ENCODE peak calls at places on chromosomes 11 and 22, in nine cellular contexts. One of them, this sample, is unnamed.

GRCh38 chr22:19446603-19447387 is 716 bp downstream of the C22orf39 start:
- DNase-seq in effector memory CD4-positive, alpha-beta T cell: no peak
- DNase-seq in SK-MEL-5: no peak
- DNase-seq in cardiac fibroblast: no peak
- DNase-seq in head of caudate nucleus: no peak
- DNase-seq in MV-4-11: no peak
- DNase-seq in CD8-positive, alpha-beta memory T cell: no peak
- DNase-seq in T-helper 2 cell treated with Interferon-gamma antibody and Interleukin-4, amounts not matched to agents 5 μg/mL and 100 μg/mL, for 36 hours: no peak
- DNase-seq in keratinocyte: no peak
- DNase-seq in this sample: no peak

GRCh38 chr11:114416441-114416928 is 16.0 kb downstream of the RBM7 start:
- DNase-seq in effector memory CD4-positive, alpha-beta T cell: no peak
- DNase-seq in SK-MEL-5: no peak
- DNase-seq in cardiac fibroblast: peak
- DNase-seq in head of caudate nucleus: no peak
- DNase-seq in MV-4-11: peak
- DNase-seq in CD8-positive, alpha-beta memory T cell: no peak
- DNase-seq in T-helper 2 cell treated with Interferon-gamma antibody and Interleukin-4, amounts not matched to agents 5 μg/mL and 100 μg/mL, for 36 hours: no peak
- DNase-seq in keratinocyte: peak
- DNase-seq in this sample: no peak

GRCh38 chr11:62552465-62552782 is 5.8 kb upstream of the AHNAK start:
- DNase-seq in effector memory CD4-positive, alpha-beta T cell: no peak
- DNase-seq in SK-MEL-5: no peak
- DNase-seq in cardiac fibroblast: peak
- DNase-seq in head of caudate nucleus: no peak
- DNase-seq in MV-4-11: peak
- DNase-seq in CD8-positive, alpha-beta memory T cell: no peak
- DNase-seq in T-helper 2 cell treated with Interferon-gamma antibody and Interleukin-4, amounts not matched to agents 5 μg/mL and 100 μg/mL, for 36 hours: no peak
- DNase-seq in keratinocyte: no peak
- DNase-seq in this sample: no peak

GRCh38 chr11:12066056-12066798 is 44.2 kb upstream of the MICAL2 start:
- DNase-seq in effector memory CD4-positive, alpha-beta T cell: no peak
- DNase-seq in SK-MEL-5: no peak
- DNase-seq in cardiac fibroblast: peak
- DNase-seq in head of caudate nucleus: no peak
- DNase-seq in MV-4-11: peak
- DNase-seq in CD8-positive, alpha-beta memory T cell: no peak
- DNase-seq in T-helper 2 cell treated with Interferon-gamma antibody and Interleukin-4, amounts not matched to agents 5 μg/mL and 100 μg/mL, for 36 hours: no peak
- DNase-seq in keratinocyte: peak
- DNase-seq in this sample: no peak

GRCh38 chr11:3613998-3614741 is 27.6 kb downstream of the ART5 start:
- DNase-seq in effector memory CD4-positive, alpha-beta T cell: no peak
- DNase-seq in SK-MEL-5: no peak
- DNase-seq in cardiac fibroblast: no peak
- DNase-seq in head of caudate nucleus: no peak
- DNase-seq in MV-4-11: peak
- DNase-seq in CD8-positive, alpha-beta memory T cell: no peak
- DNase-seq in T-helper 2 cell treated with Interferon-gamma antibody and Interleukin-4, amounts not matched to agents 5 μg/mL and 100 μg/mL, for 36 hours: no peak
- DNase-seq in keratinocyte: no peak
- DNase-seq in this sample: peak

GRCh38 chr11:130897262-130898182 is 18.8 kb downstream of the SNX19 start:
- DNase-seq in effector memory CD4-positive, alpha-beta T cell: no peak
- DNase-seq in SK-MEL-5: no peak
- DNase-seq in cardiac fibroblast: peak
- DNase-seq in head of caudate nucleus: peak
- DNase-seq in MV-4-11: peak
- DNase-seq in CD8-positive, alpha-beta memory T cell: no peak
- DNase-seq in T-helper 2 cell treated with Interferon-gamma antibody and Interleukin-4, amounts not matched to agents 5 μg/mL and 100 μg/mL, for 36 hours: no peak
- DNase-seq in keratinocyte: no peak
- DNase-seq in this sample: no peak

GRCh38 chr11:3962406-3962840 is 107.0 kb downstream of the STIM1 start:
- DNase-seq in effector memory CD4-positive, alpha-beta T cell: no peak
- DNase-seq in SK-MEL-5: no peak
- DNase-seq in cardiac fibroblast: no peak
- DNase-seq in head of caudate nucleus: no peak
- DNase-seq in MV-4-11: no peak
- DNase-seq in CD8-positive, alpha-beta memory T cell: no peak
- DNase-seq in T-helper 2 cell treated with Interferon-gamma antibody and Interleukin-4, amounts not matched to agents 5 μg/mL and 100 μg/mL, for 36 hours: no peak
- DNase-seq in keratinocyte: no peak
- DNase-seq in this sample: no peak

GRCh38 chr22:22767876-22768602 is 119.6 kb upstream of the IGLL5 start:
- DNase-seq in effector memory CD4-positive, alpha-beta T cell: no peak
- DNase-seq in SK-MEL-5: peak
- DNase-seq in cardiac fibroblast: peak
- DNase-seq in head of caudate nucleus: no peak
- DNase-seq in MV-4-11: no peak
- DNase-seq in CD8-positive, alpha-beta memory T cell: no peak
- DNase-seq in T-helper 2 cell treated with Interferon-gamma antibody and Interleukin-4, amounts not matched to agents 5 μg/mL and 100 μg/mL, for 36 hours: no peak
- DNase-seq in keratinocyte: no peak
- DNase-seq in this sample: no peak

GRCh38 chr11:118012083-118012669 is 26.0 kb downstream of the IL10RA start:
- DNase-seq in effector memory CD4-positive, alpha-beta T cell: no peak
- DNase-seq in SK-MEL-5: no peak
- DNase-seq in cardiac fibroblast: no peak
- DNase-seq in head of caudate nucleus: no peak
- DNase-seq in MV-4-11: peak
- DNase-seq in CD8-positive, alpha-beta memory T cell: no peak
- DNase-seq in T-helper 2 cell treated with Interferon-gamma antibody and Interleukin-4, amounts not matched to agents 5 μg/mL and 100 μg/mL, for 36 hours: no peak
- DNase-seq in keratinocyte: no peak
- DNase-seq in this sample: no peak

GRCh38 chr11:16191852-16192240 is 164.5 kb downstream of the SOX6 start:
- DNase-seq in effector memory CD4-positive, alpha-beta T cell: no peak
- DNase-seq in SK-MEL-5: peak
- DNase-seq in cardiac fibroblast: no peak
- DNase-seq in head of caudate nucleus: no peak
- DNase-seq in MV-4-11: no peak
- DNase-seq in CD8-positive, alpha-beta memory T cell: no peak
- DNase-seq in T-helper 2 cell treated with Interferon-gamma antibody and Interleukin-4, amounts not matched to agents 5 μg/mL and 100 μg/mL, for 36 hours: no peak
- DNase-seq in keratinocyte: no peak
- DNase-seq in this sample: no peak

GRCh38 chr11:47950396-47950795 is 30.0 kb upstream of the PTPRJ start:
- DNase-seq in effector memory CD4-positive, alpha-beta T cell: peak
- DNase-seq in SK-MEL-5: peak
- DNase-seq in cardiac fibroblast: peak
- DNase-seq in head of caudate nucleus: no peak
- DNase-seq in MV-4-11: peak
- DNase-seq in CD8-positive, alpha-beta memory T cell: peak
- DNase-seq in T-helper 2 cell treated with Interferon-gamma antibody and Interleukin-4, amounts not matched to agents 5 μg/mL and 100 μg/mL, for 36 hours: peak
- DNase-seq in keratinocyte: no peak
- DNase-seq in this sample: peak

GRCh38 chr11:62805991-62806441 is 776 bp upstream of the NXF1 start:
- DNase-seq in effector memory CD4-positive, alpha-beta T cell: no peak
- DNase-seq in SK-MEL-5: no peak
- DNase-seq in cardiac fibroblast: no peak
- DNase-seq in head of caudate nucleus: no peak
- DNase-seq in MV-4-11: peak
- DNase-seq in CD8-positive, alpha-beta memory T cell: no peak
- DNase-seq in T-helper 2 cell treated with Interferon-gamma antibody and Interleukin-4, amounts not matched to agents 5 μg/mL and 100 μg/mL, for 36 hours: no peak
- DNase-seq in keratinocyte: no peak
- DNase-seq in this sample: no peak

GRCh38 chr11:96230686-96231085 is 112.3 kb downstream of the MAML2 start:
- DNase-seq in effector memory CD4-positive, alpha-beta T cell: no peak
- DNase-seq in SK-MEL-5: no peak
- DNase-seq in cardiac fibroblast: no peak
- DNase-seq in head of caudate nucleus: no peak
- DNase-seq in MV-4-11: peak
- DNase-seq in CD8-positive, alpha-beta memory T cell: no peak
- DNase-seq in T-helper 2 cell treated with Interferon-gamma antibody and Interleukin-4, amounts not matched to agents 5 μg/mL and 100 μg/mL, for 36 hours: no peak
- DNase-seq in keratinocyte: no peak
- DNase-seq in this sample: no peak

GRCh38 chr11:123478352-123478986 is 48.4 kb downstream of the GRAMD1B start:
- DNase-seq in effector memory CD4-positive, alpha-beta T cell: peak
- DNase-seq in SK-MEL-5: peak
- DNase-seq in cardiac fibroblast: peak
- DNase-seq in head of caudate nucleus: peak
- DNase-seq in MV-4-11: peak
- DNase-seq in CD8-positive, alpha-beta memory T cell: peak
- DNase-seq in T-helper 2 cell treated with Interferon-gamma antibody and Interleukin-4, amounts not matched to agents 5 μg/mL and 100 μg/mL, for 36 hours: no peak
- DNase-seq in keratinocyte: peak
- DNase-seq in this sample: no peak

GRCh38 chr11:33448461-33449130 is 191.4 kb downstream of the HIPK3 start:
- DNase-seq in effector memory CD4-positive, alpha-beta T cell: no peak
- DNase-seq in SK-MEL-5: no peak
- DNase-seq in cardiac fibroblast: no peak
- DNase-seq in head of caudate nucleus: no peak
- DNase-seq in MV-4-11: no peak
- DNase-seq in CD8-positive, alpha-beta memory T cell: no peak
- DNase-seq in T-helper 2 cell treated with Interferon-gamma antibody and Interleukin-4, amounts not matched to agents 5 μg/mL and 100 μg/mL, for 36 hours: no peak
- DNase-seq in keratinocyte: no peak
- DNase-seq in this sample: no peak

GRCh38 chr11:88363566-88364169 is 26.1 kb upstream of the CTSC start:
- DNase-seq in effector memory CD4-positive, alpha-beta T cell: no peak
- DNase-seq in SK-MEL-5: no peak
- DNase-seq in cardiac fibroblast: peak
- DNase-seq in head of caudate nucleus: no peak
- DNase-seq in MV-4-11: peak
- DNase-seq in CD8-positive, alpha-beta memory T cell: no peak
- DNase-seq in T-helper 2 cell treated with Interferon-gamma antibody and Interleukin-4, amounts not matched to agents 5 μg/mL and 100 μg/mL, for 36 hours: no peak
- DNase-seq in keratinocyte: no peak
- DNase-seq in this sample: no peak

GRCh38 chr22:40679964-40680818 is 907 bp downstream of the MCHR1 start:
- DNase-seq in effector memory CD4-positive, alpha-beta T cell: no peak
- DNase-seq in SK-MEL-5: no peak
- DNase-seq in cardiac fibroblast: peak
- DNase-seq in head of caudate nucleus: no peak
- DNase-seq in MV-4-11: no peak
- DNase-seq in CD8-positive, alpha-beta memory T cell: no peak
- DNase-seq in T-helper 2 cell treated with Interferon-gamma antibody and Interleukin-4, amounts not matched to agents 5 μg/mL and 100 μg/mL, for 36 hours: no peak
- DNase-seq in keratinocyte: no peak
- DNase-seq in this sample: no peak

GRCh38 chr11:59173964-59174663 is 2.2 kb downstream of the DTX4 start:
- DNase-seq in effector memory CD4-positive, alpha-beta T cell: no peak
- DNase-seq in SK-MEL-5: no peak
- DNase-seq in cardiac fibroblast: peak
- DNase-seq in head of caudate nucleus: no peak
- DNase-seq in MV-4-11: no peak
- DNase-seq in CD8-positive, alpha-beta memory T cell: no peak
- DNase-seq in T-helper 2 cell treated with Interferon-gamma antibody and Interleukin-4, amounts not matched to agents 5 μg/mL and 100 μg/mL, for 36 hours: no peak
- DNase-seq in keratinocyte: no peak
- DNase-seq in this sample: no peak

GRCh38 chr22:46626911-46627805 is 7.0 kb downstream of the GRAMD4 start:
- DNase-seq in effector memory CD4-positive, alpha-beta T cell: no peak
- DNase-seq in SK-MEL-5: no peak
- DNase-seq in cardiac fibroblast: no peak
- DNase-seq in head of caudate nucleus: no peak
- DNase-seq in MV-4-11: no peak
- DNase-seq in CD8-positive, alpha-beta memory T cell: no peak
- DNase-seq in T-helper 2 cell treated with Interferon-gamma antibody and Interleukin-4, amounts not matched to agents 5 μg/mL and 100 μg/mL, for 36 hours: no peak
- DNase-seq in keratinocyte: peak
- DNase-seq in this sample: no peak

GRCh38 chr22:50145741-50146439 is 24.6 kb upstream of the PANX2 start:
- DNase-seq in effector memory CD4-positive, alpha-beta T cell: no peak
- DNase-seq in SK-MEL-5: no peak
- DNase-seq in cardiac fibroblast: no peak
- DNase-seq in head of caudate nucleus: no peak
- DNase-seq in MV-4-11: no peak
- DNase-seq in CD8-positive, alpha-beta memory T cell: no peak
- DNase-seq in T-helper 2 cell treated with Interferon-gamma antibody and Interleukin-4, amounts not matched to agents 5 μg/mL and 100 μg/mL, for 36 hours: no peak
- DNase-seq in keratinocyte: no peak
- DNase-seq in this sample: no peak

GRCh38 chr22:37739611-37740049 is 42.8 kb downstream of the TRIOBP start:
- DNase-seq in effector memory CD4-positive, alpha-beta T cell: no peak
- DNase-seq in SK-MEL-5: no peak
- DNase-seq in cardiac fibroblast: no peak
- DNase-seq in head of caudate nucleus: peak
- DNase-seq in MV-4-11: peak
- DNase-seq in CD8-positive, alpha-beta memory T cell: no peak
- DNase-seq in T-helper 2 cell treated with Interferon-gamma antibody and Interleukin-4, amounts not matched to agents 5 μg/mL and 100 μg/mL, for 36 hours: no peak
- DNase-seq in keratinocyte: no peak
- DNase-seq in this sample: no peak

GRCh38 chr22:39349506-39349966 is 255 bp upstream of the SYNGR1 start:
- DNase-seq in effector memory CD4-positive, alpha-beta T cell: no peak
- DNase-seq in SK-MEL-5: peak
- DNase-seq in cardiac fibroblast: no peak
- DNase-seq in head of caudate nucleus: peak
- DNase-seq in MV-4-11: no peak
- DNase-seq in CD8-positive, alpha-beta memory T cell: no peak
- DNase-seq in T-helper 2 cell treated with Interferon-gamma antibody and Interleukin-4, amounts not matched to agents 5 μg/mL and 100 μg/mL, for 36 hours: no peak
- DNase-seq in keratinocyte: no peak
- DNase-seq in this sample: peak

GRCh38 chr11:18987454-18988231 is 48.4 kb upstream of the MRGPRX1 start:
- DNase-seq in effector memory CD4-positive, alpha-beta T cell: no peak
- DNase-seq in SK-MEL-5: no peak
- DNase-seq in cardiac fibroblast: no peak
- DNase-seq in head of caudate nucleus: no peak
- DNase-seq in MV-4-11: no peak
- DNase-seq in CD8-positive, alpha-beta memory T cell: no peak
- DNase-seq in T-helper 2 cell treated with Interferon-gamma antibody and Interleukin-4, amounts not matched to agents 5 μg/mL and 100 μg/mL, for 36 hours: no peak
- DNase-seq in keratinocyte: peak
- DNase-seq in this sample: no peak

GRCh38 chr11:125941606-125942275 is 4.1 kb upstream of the VSIG10L2 start:
- DNase-seq in effector memory CD4-positive, alpha-beta T cell: no peak
- DNase-seq in SK-MEL-5: peak
- DNase-seq in cardiac fibroblast: peak
- DNase-seq in head of caudate nucleus: peak
- DNase-seq in MV-4-11: no peak
- DNase-seq in CD8-positive, alpha-beta memory T cell: peak
- DNase-seq in T-helper 2 cell treated with Interferon-gamma antibody and Interleukin-4, amounts not matched to agents 5 μg/mL and 100 μg/mL, for 36 hours: peak
- DNase-seq in keratinocyte: no peak
- DNase-seq in this sample: peak

GRCh38 chr11:20397281-20397680 is 9.8 kb downstream of the PRMT3 start:
- DNase-seq in effector memory CD4-positive, alpha-beta T cell: no peak
- DNase-seq in SK-MEL-5: peak
- DNase-seq in cardiac fibroblast: peak
- DNase-seq in head of caudate nucleus: no peak
- DNase-seq in MV-4-11: peak
- DNase-seq in CD8-positive, alpha-beta memory T cell: no peak
- DNase-seq in T-helper 2 cell treated with Interferon-gamma antibody and Interleukin-4, amounts not matched to agents 5 μg/mL and 100 μg/mL, for 36 hours: peak
- DNase-seq in keratinocyte: no peak
- DNase-seq in this sample: no peak

GRCh38 chr11:44709966-44710365 is 16.8 kb upstream of the TSPAN18 start:
- DNase-seq in effector memory CD4-positive, alpha-beta T cell: no peak
- DNase-seq in SK-MEL-5: no peak
- DNase-seq in cardiac fibroblast: peak
- DNase-seq in head of caudate nucleus: no peak
- DNase-seq in MV-4-11: no peak
- DNase-seq in CD8-positive, alpha-beta memory T cell: no peak
- DNase-seq in T-helper 2 cell treated with Interferon-gamma antibody and Interleukin-4, amounts not matched to agents 5 μg/mL and 100 μg/mL, for 36 hours: no peak
- DNase-seq in keratinocyte: no peak
- DNase-seq in this sample: no peak

GRCh38 chr11:798093-798713 is at the start of gene SLC25A22:
- DNase-seq in effector memory CD4-positive, alpha-beta T cell: peak
- DNase-seq in SK-MEL-5: peak
- DNase-seq in cardiac fibroblast: peak
- DNase-seq in head of caudate nucleus: peak
- DNase-seq in MV-4-11: peak
- DNase-seq in CD8-positive, alpha-beta memory T cell: peak
- DNase-seq in T-helper 2 cell treated with Interferon-gamma antibody and Interleukin-4, amounts not matched to agents 5 μg/mL and 100 μg/mL, for 36 hours: peak
- DNase-seq in keratinocyte: no peak
- DNase-seq in this sample: peak

GRCh38 chr11:32172771-32173170 is 81.9 kb downstream of the RCN1 start:
- DNase-seq in effector memory CD4-positive, alpha-beta T cell: no peak
- DNase-seq in SK-MEL-5: no peak
- DNase-seq in cardiac fibroblast: peak
- DNase-seq in head of caudate nucleus: no peak
- DNase-seq in MV-4-11: no peak
- DNase-seq in CD8-positive, alpha-beta memory T cell: no peak
- DNase-seq in T-helper 2 cell treated with Interferon-gamma antibody and Interleukin-4, amounts not matched to agents 5 μg/mL and 100 μg/mL, for 36 hours: no peak
- DNase-seq in keratinocyte: no peak
- DNase-seq in this sample: no peak

GRCh38 chr11:12185914-12186313 is 75.5 kb downstream of the MICAL2 start:
- DNase-seq in effector memory CD4-positive, alpha-beta T cell: no peak
- DNase-seq in SK-MEL-5: peak
- DNase-seq in cardiac fibroblast: peak
- DNase-seq in head of caudate nucleus: no peak
- DNase-seq in MV-4-11: peak
- DNase-seq in CD8-positive, alpha-beta memory T cell: no peak
- DNase-seq in T-helper 2 cell treated with Interferon-gamma antibody and Interleukin-4, amounts not matched to agents 5 μg/mL and 100 μg/mL, for 36 hours: no peak
- DNase-seq in keratinocyte: no peak
- DNase-seq in this sample: no peak

GRCh38 chr11:83566948-83567347 is 280.8 kb upstream of the CCDC90B start:
- DNase-seq in effector memory CD4-positive, alpha-beta T cell: no peak
- DNase-seq in SK-MEL-5: no peak
- DNase-seq in cardiac fibroblast: peak
- DNase-seq in head of caudate nucleus: no peak
- DNase-seq in MV-4-11: no peak
- DNase-seq in CD8-positive, alpha-beta memory T cell: no peak
- DNase-seq in T-helper 2 cell treated with Interferon-gamma antibody and Interleukin-4, amounts not matched to agents 5 μg/mL and 100 μg/mL, for 36 hours: no peak
- DNase-seq in keratinocyte: no peak
- DNase-seq in this sample: no peak

GRCh38 chr22:21641417-21641794 is 696 bp upstream of the SDF2L1 start:
- DNase-seq in effector memory CD4-positive, alpha-beta T cell: no peak
- DNase-seq in SK-MEL-5: peak
- DNase-seq in cardiac fibroblast: peak
- DNase-seq in head of caudate nucleus: peak
- DNase-seq in MV-4-11: peak
- DNase-seq in CD8-positive, alpha-beta memory T cell: no peak
- DNase-seq in T-helper 2 cell treated with Interferon-gamma antibody and Interleukin-4, amounts not matched to agents 5 μg/mL and 100 μg/mL, for 36 hours: peak
- DNase-seq in keratinocyte: no peak
- DNase-seq in this sample: no peak

This sample was measured in naive thymus-derived CD8-positive, alpha-beta T cell.